ENCODE peak calls at places on chromosome 21, in eight cellular contexts. R is neural progenitor cell, T is psoas muscle, M is body of pancreas, W is HCT116, Z is HepG2, P is stomach, Y is tibial artery. E is an unnamed sample.
A peak's percentile ranks its signal among the peaks of the same experiment; 100 is the strongest.

GRCh38 chr21:21750124-21750825 is 752.1 kb downstream of the NCAM2 start:
- DNase-seq in R (no peak), T (no peak), M (no peak), W (no peak), Z (no peak), P (no peak), Y (no peak), E (no peak)

GRCh38 chr21:32653326-32653901 is 41.2 kb upstream of the CFAP298 start:
- DNase-seq in R (peak; percentile 43), T (no peak), M (peak; percentile 31), W (peak; percentile 15), Z (peak; percentile 37), P (no peak), Y (no peak), E (no peak)

GRCh38 chr21:23127973-23128372 is 2129.8 kb downstream of the NCAM2 start:
- DNase-seq in R (no peak), T (no peak), M (no peak), W (no peak), Z (no peak), P (no peak), Y (no peak), E (no peak)

GRCh38 chr21:38037416-38037815 is 121.2 kb upstream of the KCNJ6 start:
- DNase-seq in R (no peak), T (no peak), M (no peak), W (no peak), Z (no peak), P (no peak), Y (no peak), E (no peak)

GRCh38 chr21:27132270-27132669 is 165.4 kb upstream of the ADAMTS5 start:
- DNase-seq in R (peak; percentile 2), T (no peak), M (no peak), W (no peak), Z (no peak), P (no peak), Y (no peak), E (no peak)

GRCh38 chr21:16058896-16059295 is 329.1 kb downstream of the USP25 start:
- DNase-seq in R (no peak), T (no peak), M (no peak), W (no peak), Z (no peak), P (no peak), Y (no peak), E (no peak)

GRCh38 chr21:33212159-33212851 is 17.4 kb upstream of the IFNAR2 start:
- DNase-seq in R (no peak), T (no peak), M (no peak), W (no peak), Z (no peak), P (no peak), Y (no peak), E (no peak)

GRCh38 chr21:38914531-38915385 is 109.0 kb downstream of the ETS2 start:
- DNase-seq in R (no peak), T (no peak), M (no peak), W (peak; percentile 28), Z (peak; percentile 25), P (no peak), Y (no peak), E (peak; percentile 42)

GRCh38 chr21:34807146-34807880 is 138.5 kb downstream of the CLIC6 start:
- DNase-seq in R (no peak), T (no peak), M (no peak), W (no peak), Z (no peak), P (no peak), Y (no peak), E (no peak)

GRCh38 chr21:28826569-28826968 is 166.1 kb downstream of the LTN1 start:
- DNase-seq in R (no peak), T (no peak), M (no peak), W (no peak), Z (no peak), P (no peak), Y (no peak), E (no peak)

GRCh38 chr21:29696947-29697346 is 242.8 kb downstream of the GRIK1 start:
- DNase-seq in R (no peak), T (no peak), M (no peak), W (no peak), Z (no peak), P (no peak), Y (no peak), E (no peak)

GRCh38 chr21:22355949-22356348 is 1357.7 kb downstream of the NCAM2 start:
- DNase-seq in R (no peak), T (no peak), M (no peak), W (no peak), Z (no peak), P (no peak), Y (no peak), E (no peak)

GRCh38 chr21:29154270-29154669 is 23.8 kb downstream of the MAP3K7CL start:
- DNase-seq in R (no peak), T (no peak), M (no peak), W (no peak), Z (no peak), P (no peak), Y (no peak), E (no peak)

GRCh38 chr21:25036775-25037174 is 570.5 kb downstream of the MRPL39 start:
- DNase-seq in R (no peak), T (no peak), M (no peak), W (no peak), Z (no peak), P (no peak), Y (no peak), E (no peak)

GRCh38 chr21:25296239-25296638 is 311.0 kb downstream of the MRPL39 start:
- DNase-seq in R (no peak), T (no peak), M (peak; percentile 13), W (no peak), Z (no peak), P (no peak), Y (no peak), E (no peak)

GRCh38 chr21:33584455-33584854 is 4.0 kb downstream of the DONSON start:
- DNase-seq in R (no peak), T (no peak), M (no peak), W (no peak), Z (no peak), P (no peak), Y (no peak), E (no peak)

GRCh38 chr21:28439852-28440251 is 552.8 kb downstream of the LTN1 start:
- DNase-seq in R (no peak), T (no peak), M (no peak), W (no peak), Z (no peak), P (no peak), Y (no peak), E (no peak)

GRCh38 chr21:14531927-14532326 is 14.2 kb downstream of the SAMSN1 start:
- DNase-seq in R (no peak), T (no peak), M (no peak), W (no peak), Z (no peak), P (no peak), Y (no peak), E (no peak)

GRCh38 chr21:36384885-36385232 is 333 bp upstream of the CHAF1B start:
- DNase-seq in R (no peak), T (no peak), M (no peak), W (no peak), Z (no peak), P (no peak), Y (no peak), E (no peak)
- H3K4me3 ChIP-seq in R (peak overlapping the region; percentile 93), T (peak overlapping the region; percentile 79), M (no peak overlapping the region), W (peak overlapping the region; percentile 78), Z (peak overlapping the region; percentile 51), P (peak overlapping the region; percentile 82), Y (peak overlapping the region; percentile 86), E (peak overlapping the region; percentile 52)

DNA sequence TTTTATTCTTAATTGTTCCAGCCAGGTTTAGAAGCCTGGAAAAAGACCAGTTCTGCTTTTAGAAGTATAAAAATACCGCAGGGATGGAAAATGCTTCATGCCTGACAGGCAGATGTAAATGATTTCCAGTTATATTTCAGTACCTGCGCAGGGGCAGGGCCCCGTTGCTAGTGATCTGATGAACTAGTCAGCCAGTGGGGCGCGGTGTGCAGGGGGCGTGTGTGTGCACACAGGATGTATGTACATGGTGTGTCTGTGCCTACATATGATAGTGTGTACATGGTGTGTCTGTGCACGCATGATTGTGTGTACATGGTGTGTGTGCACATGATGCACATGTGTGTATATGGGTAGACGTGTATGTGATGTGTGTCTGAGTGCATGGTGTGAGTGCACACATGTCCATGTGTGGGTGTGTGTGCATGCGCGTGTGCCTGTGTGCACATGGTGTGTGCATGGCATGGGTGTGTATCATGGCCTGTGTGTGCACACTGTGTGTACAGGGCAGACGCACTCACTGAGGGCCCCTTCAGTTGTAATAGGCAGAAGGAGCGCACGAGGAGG is 36.2 kb downstream of the ABCG1 start:
- DNase-seq in R (no peak), T (peak; percentile 25), M (no peak), W (no peak), Z (no peak), P (no peak), Y (no peak), E (no peak)
- H3K4me1 ChIP-seq in R (peaks cover 9% of the 10 kb centered on the region), T (peaks cover 15% of the 10 kb centered on the region), M (peaks cover 6% of the 10 kb centered on the region), W (no peaks in the 10 kb centered on the region), Z (no peaks in the 10 kb centered on the region), P (no peaks in the 10 kb centered on the region), Y (no peaks in the 10 kb centered on the region), E (no peaks in the 10 kb centered on the region)

GRCh38 chr21:30838536-30838935 is 9.0 kb upstream of the KRTAP7-1 start:
- DNase-seq in R (no peak), T (no peak), M (no peak), W (no peak), Z (no peak), P (no peak), Y (no peak), E (no peak)

GRCh38 chr21:30842990-30843389 is 13.4 kb upstream of the KRTAP7-1 start:
- DNase-seq in R (no peak), T (no peak), M (no peak), W (no peak), Z (no peak), P (no peak), Y (no peak), E (no peak)

GRCh38 chr21:30839304-30839703 is 9.7 kb upstream of the KRTAP7-1 start:
- DNase-seq in R (peak; percentile 75), T (no peak), M (peak; percentile 52), W (no peak), Z (peak; percentile 2), P (no peak), Y (no peak), E (peak; percentile 60)
- TF ChIP-seq CTCF in R (peak; percentile 70), T (no peak), M (peak; percentile 5), W (peak; percentile 31), Z (peak; percentile 41), P (no peak), Y (no peak), E (peak; percentile 68)

DNA sequence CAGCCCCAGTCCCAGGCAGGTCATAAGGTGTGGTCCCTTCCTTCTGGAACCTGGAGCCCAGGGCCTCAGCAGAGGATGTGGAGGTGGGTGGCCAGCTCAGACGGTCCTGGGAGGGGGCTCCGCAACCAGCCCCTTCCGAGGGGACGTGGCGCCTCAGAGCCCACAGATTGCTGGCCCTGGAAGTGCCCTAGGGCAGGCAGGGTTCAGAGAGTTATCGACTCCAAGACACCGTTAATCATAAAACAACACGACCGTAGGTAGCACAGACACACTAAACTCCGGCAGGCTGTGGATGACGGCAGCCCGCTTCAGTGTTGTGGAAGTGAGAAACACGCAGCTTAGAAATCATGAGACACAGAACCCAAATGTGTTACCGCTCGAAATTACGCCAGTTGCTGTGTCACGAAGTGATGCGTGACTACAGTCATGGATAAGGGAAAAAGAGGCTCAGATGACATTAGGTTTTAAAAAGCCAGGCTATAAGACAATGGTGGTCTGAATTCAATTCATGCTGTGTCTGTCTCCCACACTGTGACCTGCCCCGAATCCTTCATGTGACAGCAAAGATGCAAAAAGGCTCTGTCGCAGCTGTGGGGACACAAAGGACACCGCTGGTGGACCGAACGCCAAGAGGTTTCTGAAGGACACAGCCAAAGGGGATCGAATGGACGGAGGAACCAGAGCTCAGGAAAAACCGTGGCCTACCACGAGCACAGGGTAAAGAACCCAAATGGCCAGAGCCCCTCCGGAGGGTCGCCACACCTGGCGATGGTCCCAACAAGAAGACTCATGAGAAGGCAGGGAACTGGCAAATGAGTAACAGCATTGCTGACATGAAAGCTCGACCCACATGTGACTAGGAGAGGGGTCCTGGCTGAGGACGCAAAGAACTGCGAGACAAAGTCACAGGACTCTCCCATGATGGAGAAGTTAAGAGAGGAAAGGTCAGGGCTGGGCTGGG is 1.7 kb upstream of the SUMO3 start:
- DNase-seq in R (no peak), T (no peak), M (no peak), W (no peak), Z (no peak), P (no peak), Y (no peak), E (no peak)
- H3K4me3 ChIP-seq in R (no peak overlapping the region), T (no peak overlapping the region), M (no peak overlapping the region), W (no peak overlapping the region), Z (no peak overlapping the region), P (no peak overlapping the region), Y (no peak overlapping the region), E (no peak overlapping the region)